ENCODE peak calls at places on chromosomes 3 and 15, in seven cellular contexts. C is A549, T is Peyer's patch, P is ovary, E is breast epithelium, H is tibial nerve, F is IMR-90. R is an unnamed sample. For H3K4me1, the result is how much of the 10 kb centered on the place peaks cover.

GRCh38 chr3:127053026-127053425 is 70.1 kb downstream of the PLXNA1 start:
- DNase-seq in E (no peak), H (no peak), C (no peak), F (no peak), T (no peak), P (peak), R (no peak)

GRCh38 chr15:70035719-70036077 is 62.0 kb downstream of the TLE3 start:
- DNase-seq in T (peak), P (no peak), E (peak), H (no peak), C (no peak), F (no peak), R (no peak)

GRCh38 chr3:51938780-51939425 is 2.8 kb downstream of the RRP9 start:
- DNase-seq in H (no peak), F (no peak), E (no peak), T (peak), P (no peak), C (no peak), R (no peak)

GRCh38 chr3:114624047-114624445 is 330.2 kb downstream of the TIGIT start:
- DNase-seq in P (peak), H (peak), T (peak), F (peak), C (no peak), E (no peak), R (no peak)

GRCh38 chr3:45679805-45680204 is 9.4 kb upstream of the SACM1L start:
- DNase-seq in E (no peak), C (no peak), F (no peak), P (no peak), T (no peak), H (no peak), R (no peak)

GRCh38 chr3:126781889-126782491 is 78.0 kb downstream of the CHCHD6 start:
- DNase-seq in F (peak), P (no peak), H (peak), C (no peak), T (no peak), E (no peak), R (no peak)

GRCh38 chr15:41494190-41494921 is 682 bp downstream of the ITPKA start:
- DNase-seq in F (no peak), E (no peak), C (peak), T (peak), P (no peak), H (no peak), R (no peak)

GRCh38 chr3:98786364-98786930 is 23.3 kb downstream of the ST3GAL6 start:
- DNase-seq in P (no peak), E (no peak), H (no peak), C (no peak), T (no peak), F (no peak), R (no peak)

GRCh38 chr15:73305331-73306211 is 63.2 kb downstream of the HCN4 start:
- DNase-seq in H (no peak), C (peak), T (no peak), F (peak), P (no peak), E (no peak), R (peak)

GRCh38 chr3:8278448-8278847 is 223.2 kb upstream of the LMCD1 start:
- DNase-seq in F (no peak), T (no peak), E (no peak), P (no peak), C (no peak), H (no peak), R (no peak)

GRCh38 chr3:24388611-24389010 is 106.0 kb downstream of the THRB start:
- DNase-seq in H (no peak), E (no peak), P (no peak), C (no peak), F (no peak), T (no peak), R (no peak)

GRCh38 chr3:190073264-190073663 is 47.4 kb downstream of the P3H2 start:
- DNase-seq in H (no peak), P (no peak), F (peak), E (no peak), C (no peak), T (no peak), R (no peak)

GRCh38 chr3:105775368-105775767 is 93.4 kb downstream of the CBLB start:
- DNase-seq in T (no peak), P (no peak), E (no peak), C (no peak), F (no peak), H (no peak), R (no peak)

GRCh38 chr15:45377630-45378148 is 655 bp downstream of the GATM start:
- DNase-seq in H (peak), P (peak), C (no peak), E (peak), T (peak), F (no peak), R (no peak)

GRCh38 chr15:45376300-45376928 is 1.9 kb downstream of the GATM start:
- DNase-seq in C (no peak), F (no peak), H (no peak), E (no peak), P (no peak), T (no peak), R (no peak)

GRCh38 chr15:45378913-45379262 is 544 bp upstream of the GATM start:
- DNase-seq in P (no peak), E (no peak), C (no peak), F (no peak), H (no peak), T (no peak), R (no peak)

GRCh38 chr15:45376967-45377629 is 1.2 kb downstream of the GATM start:
- DNase-seq in T (no peak), C (no peak), H (no peak), F (no peak), E (no peak), P (no peak), R (no peak)

DNA sequence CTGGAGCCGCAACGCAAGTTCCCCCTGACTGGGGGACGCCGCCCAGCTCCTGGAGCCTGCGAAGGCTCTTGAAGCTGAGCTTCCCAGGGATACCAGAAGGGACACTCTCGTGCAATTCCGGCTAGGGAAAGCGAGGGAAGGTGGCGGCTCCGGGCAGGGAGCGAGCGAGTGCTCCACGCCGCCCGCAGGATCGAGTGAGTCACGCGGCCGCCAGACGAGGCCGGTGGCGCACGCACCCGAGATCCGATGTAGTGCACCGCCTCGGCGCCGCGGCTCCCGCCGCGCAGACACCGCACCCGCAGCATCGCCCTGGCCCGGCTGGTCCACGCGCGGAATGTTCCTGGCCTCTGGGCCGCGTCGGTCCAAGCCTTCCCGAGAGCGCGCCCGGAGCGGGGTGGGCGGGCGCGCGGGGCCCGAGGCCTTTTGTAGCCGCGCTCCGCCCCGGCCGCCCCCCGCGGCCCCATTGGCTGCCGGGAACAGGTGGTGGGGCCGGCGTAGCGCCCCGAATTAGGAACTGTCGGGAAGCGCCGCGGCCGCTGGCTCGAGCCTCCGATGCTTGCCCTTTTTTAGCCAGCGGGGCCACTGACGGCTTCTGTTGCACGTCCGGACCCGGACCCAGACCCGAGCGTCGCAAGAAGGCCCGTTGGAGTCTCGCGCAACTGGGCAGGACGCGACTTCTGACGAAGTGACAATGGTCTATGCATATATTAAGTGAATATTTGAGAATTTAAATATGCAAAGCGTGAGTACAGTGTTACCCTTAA is at the start of gene GATM:
- DNase-seq in T (peak), P (peak), H (peak), C (peak), F (peak), E (peak), R (peak)
- H3K4me1 ChIP-seq in T (under half), P (under half), H (under half), C (under half), F (under half), E (under half), R (under half)

GRCh38 chr15:58521293-58521991 is 89.7 kb downstream of the LIPC start:
- DNase-seq in E (no peak), C (peak), F (peak), H (peak), T (peak), P (peak), R (peak)
- TF ChIP-seq POLR2A in E (no peak), C (no peak), F (no peak), H (no peak), T (no peak), P (no peak), R (no peak)

GRCh38 chr3:9420850-9421549 is 23.6 kb downstream of the SETD5 start:
- DNase-seq in T (no peak), E (no peak), F (peak), C (no peak), H (no peak), P (no peak), R (no peak)
- H3K4me1 ChIP-seq in T (half or more), E (under half), F (under half), C (half or more), H (half or more), P (under half), R (under half)

DNA sequence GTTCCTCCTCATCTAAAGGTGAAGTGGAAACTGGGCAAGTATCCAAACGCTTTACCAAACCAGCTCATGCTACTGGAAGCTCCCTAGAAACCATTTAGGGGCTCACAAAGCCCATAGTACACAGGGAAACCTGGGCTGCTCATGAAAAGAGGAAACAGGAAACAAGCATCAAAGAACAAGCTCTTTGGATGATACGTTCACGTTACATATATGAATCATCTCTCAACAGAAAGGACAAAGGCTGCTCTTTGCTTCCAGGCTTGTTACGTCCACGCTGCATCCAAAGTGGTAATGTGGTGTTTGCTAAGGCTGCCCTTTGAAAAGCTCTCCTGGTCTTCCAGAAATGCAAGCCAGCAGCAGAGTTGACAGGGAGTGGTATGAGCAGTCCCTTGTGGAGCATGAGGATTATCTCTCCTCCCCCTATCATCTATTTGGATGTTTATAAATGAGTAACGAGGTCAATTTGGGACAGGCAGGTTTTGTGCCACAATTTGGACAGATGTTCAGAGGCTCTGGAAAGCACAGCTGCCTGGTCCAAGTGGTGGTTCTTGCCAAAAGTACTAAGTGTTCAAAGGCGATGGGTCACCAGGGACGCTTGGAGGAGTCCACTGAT is 98.0 kb upstream of the RORA start:
- DNase-seq in F (no peak), P (no peak), E (no peak), H (peak), C (no peak), T (no peak), R (no peak)
- TF ChIP-seq POLR2A in F (no peak), P (no peak), E (no peak), H (no peak), C (no peak), T (no peak), R (no peak)

GRCh38 chr15:98735304-98735703 is 87.0 kb downstream of the IGF1R start:
- DNase-seq in C (no peak), E (no peak), T (no peak), P (no peak), H (no peak), F (no peak), R (no peak)
- H3K4me1 ChIP-seq in C (half or more), E (under half), T (under half), P (under half), H (half or more), F (under half), R (under half)

DNA sequence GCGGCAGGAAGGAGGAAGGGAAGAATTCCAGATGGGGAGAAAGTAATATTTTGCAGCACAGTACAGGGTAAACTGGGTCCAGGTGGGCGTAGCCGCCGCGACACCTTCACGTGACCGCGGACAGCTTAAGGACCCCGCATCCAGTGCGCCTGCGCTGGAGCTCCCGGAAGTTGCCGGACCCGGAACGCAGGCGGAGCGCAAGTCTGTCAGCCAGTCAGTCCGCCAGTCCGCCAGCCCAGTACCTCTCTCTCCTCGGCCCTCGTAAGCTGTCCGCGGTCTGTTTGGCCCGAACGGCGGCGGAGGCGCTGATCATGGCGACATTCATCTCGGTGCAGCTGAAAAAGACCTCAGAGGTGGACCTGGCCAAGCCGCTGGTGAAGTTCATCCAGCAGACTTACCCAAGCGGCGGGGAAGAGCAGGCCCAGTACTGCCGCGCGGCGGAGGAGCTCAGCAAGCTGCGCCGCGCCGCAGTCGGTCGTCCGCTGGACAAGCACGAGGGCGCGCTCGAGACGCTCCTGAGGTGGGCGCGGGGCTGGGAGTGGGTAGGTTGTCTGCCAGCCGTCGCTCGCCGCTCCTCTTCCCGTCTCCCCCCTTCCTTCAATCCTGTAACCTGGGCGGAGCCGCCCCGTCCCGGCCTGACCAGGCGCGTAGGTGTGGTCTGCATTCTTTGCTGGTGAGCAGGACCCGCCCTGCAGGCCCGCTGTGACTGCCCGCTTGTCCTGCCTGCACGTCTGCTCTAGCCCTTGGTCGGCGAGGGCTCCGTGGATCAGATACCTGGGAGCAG is at the start of gene PDCD6IP:
- DNase-seq in P (peak), T (peak), H (peak), C (peak), F (peak), E (peak), R (peak)
- TF ChIP-seq POLR2A in P (peak), T (peak), H (peak), C (peak), F (peak), E (peak), R (peak)

DNA sequence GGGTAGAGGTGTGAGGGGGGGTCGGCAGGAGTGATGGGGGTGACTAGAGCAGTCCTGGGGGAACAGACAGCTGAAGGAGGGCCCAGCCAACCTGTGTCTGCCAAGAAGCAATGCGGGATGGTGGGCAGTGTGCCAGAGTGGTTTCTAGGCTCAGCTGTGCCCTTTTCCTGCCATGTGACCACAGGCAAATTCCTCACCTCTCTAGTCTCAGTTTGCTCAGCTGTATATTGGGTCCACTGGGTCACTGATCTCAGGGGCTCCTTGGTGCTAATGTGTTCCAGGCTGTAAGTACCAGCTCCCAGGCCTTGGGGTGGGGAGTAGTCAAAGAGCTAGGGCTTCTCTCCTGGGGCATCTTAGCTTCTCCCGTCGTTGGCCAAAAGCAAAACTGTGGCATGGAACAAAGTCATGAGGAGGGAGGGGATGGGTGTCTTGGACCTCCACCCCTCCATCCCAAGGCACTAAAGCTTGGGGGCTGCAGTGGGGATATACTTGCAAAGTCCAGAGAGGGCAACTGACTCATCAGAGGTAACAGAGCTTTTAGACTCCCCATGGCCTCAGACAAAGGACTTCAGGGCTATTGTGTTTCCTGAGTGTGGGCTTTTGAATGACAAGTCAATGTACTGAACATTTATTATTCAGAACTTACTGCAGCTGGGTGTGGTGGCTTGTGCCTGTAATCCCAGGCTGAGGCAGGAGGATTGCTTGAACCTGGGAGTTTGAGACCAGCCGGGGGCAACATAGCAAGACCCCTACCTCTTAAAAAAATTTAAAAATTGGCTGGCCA is 20.9 kb downstream of the SMAD6 start:
- DNase-seq in H (no peak), E (no peak), P (no peak), T (no peak), C (no peak), F (no peak), R (no peak)
- H3K4me1 ChIP-seq in H (half or more), E (under half), P (under half), T (under half), C (half or more), F (under half), R (under half)

DNA sequence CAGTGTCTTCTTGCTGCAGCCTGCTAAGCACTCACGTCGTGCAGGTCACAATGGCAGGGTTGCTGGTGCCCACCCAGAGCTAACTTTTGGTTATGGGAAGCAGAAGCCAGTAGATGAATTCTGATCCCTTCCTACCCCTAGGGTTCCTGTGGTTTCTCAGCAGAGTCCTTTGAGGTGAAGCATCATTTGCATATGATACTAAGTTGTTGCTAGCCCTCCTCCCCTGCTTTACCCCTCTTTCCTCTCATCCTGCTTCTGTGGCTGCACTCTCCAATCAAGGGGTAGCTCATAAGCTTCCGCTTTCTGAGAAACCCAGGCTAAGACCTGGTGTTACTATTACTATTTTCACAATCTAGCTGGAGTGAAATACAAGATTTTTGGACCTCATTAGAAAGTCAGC is 22.1 kb upstream of the HEG1 start:
- DNase-seq in T (no peak), C (no peak), P (no peak), E (no peak), H (no peak), F (no peak), R (no peak)
- TF ChIP-seq POLR2A in T (no peak), C (no peak), P (no peak), E (no peak), H (no peak), F (no peak), R (no peak)